ENCODE peak calls at places on chromosomes 1 and 21, in seven cellular contexts. One of them, this sample, is unnamed.

GRCh38 chr1:237042467-237042891 is 495 bp downstream of the RYR2 start:
- DNase-seq in SK-N-SH: peak; percentile 68
- DNase-seq in pancreas: peak; percentile 60
- DNase-seq in fibroblast of mammary gland: no peak
- DNase-seq in AG09319: no peak
- DNase-seq in NB4: no peak
- DNase-seq in endothelial cell: no peak
- DNase-seq in this sample: peak; percentile 57

GRCh38 chr1:234848972-234849641 is 239.1 kb upstream of the IRF2BP2 start:
- DNase-seq in SK-N-SH: no peak
- DNase-seq in pancreas: no peak
- DNase-seq in fibroblast of mammary gland: peak; percentile 74
- DNase-seq in AG09319: no peak
- DNase-seq in NB4: peak; percentile 89
- DNase-seq in endothelial cell: no peak
- DNase-seq in this sample: no peak

GRCh38 chr1:11651017-11651416 is 3.2 kb downstream of the FBXO2 start:
- DNase-seq in SK-N-SH: no peak
- DNase-seq in pancreas: no peak
- DNase-seq in fibroblast of mammary gland: no peak
- DNase-seq in AG09319: no peak
- DNase-seq in NB4: no peak
- DNase-seq in endothelial cell: no peak
- DNase-seq in this sample: no peak

GRCh38 chr1:198156111-198156744 is 570 bp upstream of the NEK7 start:
- DNase-seq in SK-N-SH: peak; percentile 60
- DNase-seq in pancreas: peak; percentile 61
- DNase-seq in fibroblast of mammary gland: peak; percentile 81
- DNase-seq in AG09319: no peak
- DNase-seq in NB4: peak; percentile 87
- DNase-seq in endothelial cell: peak; percentile 66
- DNase-seq in this sample: peak; percentile 71

GRCh38 chr1:157154940-157155514 is 16.8 kb upstream of the ETV3 start:
- DNase-seq in SK-N-SH: no peak
- DNase-seq in pancreas: no peak
- DNase-seq in fibroblast of mammary gland: peak; percentile 54
- DNase-seq in AG09319: no peak
- DNase-seq in NB4: peak; percentile 74
- DNase-seq in endothelial cell: peak; percentile 28
- DNase-seq in this sample: no peak

GRCh38 chr1:13916530-13916929 is 216.5 kb downstream of the PRDM2 start:
- DNase-seq in SK-N-SH: no peak
- DNase-seq in pancreas: no peak
- DNase-seq in fibroblast of mammary gland: no peak
- DNase-seq in AG09319: no peak
- DNase-seq in NB4: no peak
- DNase-seq in endothelial cell: no peak
- DNase-seq in this sample: no peak

GRCh38 chr1:41135196-41135947 is 106.7 kb downstream of the SCMH1 start:
- DNase-seq in SK-N-SH: no peak
- DNase-seq in pancreas: no peak
- DNase-seq in fibroblast of mammary gland: no peak
- DNase-seq in AG09319: no peak
- DNase-seq in NB4: no peak
- DNase-seq in endothelial cell: no peak
- DNase-seq in this sample: no peak

GRCh38 chr1:17696417-17697301 is 58.5 kb upstream of the ACTL8 start:
- DNase-seq in SK-N-SH: no peak
- DNase-seq in pancreas: no peak
- DNase-seq in fibroblast of mammary gland: peak; percentile 62
- DNase-seq in AG09319: peak; percentile 12
- DNase-seq in NB4: no peak
- DNase-seq in endothelial cell: peak; percentile 68
- DNase-seq in this sample: no peak

GRCh38 chr1:21607549-21608529 is 61.3 kb downstream of the RAP1GAP start:
- DNase-seq in SK-N-SH: peak; percentile 70
- DNase-seq in pancreas: peak; percentile 80
- DNase-seq in fibroblast of mammary gland: peak; percentile 78
- DNase-seq in AG09319: peak; percentile 44
- DNase-seq in NB4: peak; percentile 65
- DNase-seq in endothelial cell: peak; percentile 87
- DNase-seq in this sample: peak; percentile 90

GRCh38 chr1:10685851-10686403 is 110.5 kb downstream of the CASZ1 start:
- DNase-seq in SK-N-SH: no peak
- DNase-seq in pancreas: no peak
- DNase-seq in fibroblast of mammary gland: no peak
- DNase-seq in AG09319: no peak
- DNase-seq in NB4: no peak
- DNase-seq in endothelial cell: no peak
- DNase-seq in this sample: no peak

GRCh38 chr21:45467221-45467779 is 62.3 kb downstream of the COL18A1 start:
- DNase-seq in SK-N-SH: no peak
- DNase-seq in pancreas: peak; percentile 56
- DNase-seq in fibroblast of mammary gland: no peak
- DNase-seq in AG09319: no peak
- DNase-seq in NB4: no peak
- DNase-seq in endothelial cell: no peak
- DNase-seq in this sample: peak; percentile 15

DNA sequence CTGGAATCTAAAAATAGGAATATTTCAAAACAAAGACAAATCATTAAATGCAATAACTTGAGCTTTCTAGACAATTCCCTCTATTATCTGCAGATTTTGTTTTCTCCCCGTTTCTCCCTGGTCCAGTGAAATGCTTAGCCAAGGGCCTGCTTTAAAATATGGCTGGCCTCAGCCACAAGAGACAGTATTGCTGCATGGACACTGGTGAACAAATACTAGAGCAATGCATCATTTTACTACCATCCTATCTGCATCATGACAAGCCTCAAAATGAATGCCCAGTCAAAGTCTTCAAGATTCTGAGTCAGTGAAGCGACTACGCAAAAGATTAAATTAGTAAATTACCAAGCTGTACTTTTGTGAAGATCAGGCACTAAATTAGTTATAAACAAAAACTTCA is 80.5 kb downstream of the ENAH start:
- DNase-seq in SK-N-SH: no peak
- DNase-seq in pancreas: no peak
- DNase-seq in fibroblast of mammary gland: peak; percentile 66
- DNase-seq in AG09319: no peak
- DNase-seq in NB4: no peak
- DNase-seq in endothelial cell: no peak
- DNase-seq in this sample: no peak
- TF ChIP-seq CTCF in SK-N-SH: peak; percentile 55
- TF ChIP-seq CTCF in pancreas: no peak
- TF ChIP-seq CTCF in fibroblast of mammary gland: peak; percentile 34
- TF ChIP-seq CTCF in AG09319: peak; percentile 29
- TF ChIP-seq CTCF in NB4: no peak
- TF ChIP-seq CTCF in endothelial cell: no peak
- TF ChIP-seq CTCF in this sample: no peak

DNA sequence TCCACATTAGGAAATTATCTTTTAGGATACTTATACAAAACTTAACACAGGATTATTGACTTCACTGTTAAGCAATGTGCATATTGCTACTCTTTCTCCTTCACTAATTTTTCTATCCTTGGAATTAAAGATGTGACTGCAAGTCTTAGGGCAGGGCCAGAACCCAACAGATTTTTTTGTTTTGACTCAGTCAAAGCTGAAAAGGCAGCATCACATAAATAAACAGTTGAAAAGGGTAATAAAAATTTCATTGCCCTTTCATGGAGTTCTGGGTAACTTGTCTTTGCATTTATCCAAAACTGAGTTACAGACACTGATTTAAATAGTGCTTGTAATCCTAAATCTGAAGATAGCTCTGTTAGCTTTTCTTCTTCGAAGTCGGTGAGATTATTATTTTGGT is 1.9 kb upstream of the TMEM35B start:
- DNase-seq in SK-N-SH: no peak
- DNase-seq in pancreas: no peak
- DNase-seq in fibroblast of mammary gland: peak; percentile 18
- DNase-seq in AG09319: no peak
- DNase-seq in NB4: no peak
- DNase-seq in endothelial cell: no peak
- DNase-seq in this sample: no peak
- TF ChIP-seq CTCF in SK-N-SH: no peak
- TF ChIP-seq CTCF in pancreas: no peak
- TF ChIP-seq CTCF in fibroblast of mammary gland: no peak
- TF ChIP-seq CTCF in AG09319: no peak
- TF ChIP-seq CTCF in NB4: no peak
- TF ChIP-seq CTCF in endothelial cell: no peak
- TF ChIP-seq CTCF in this sample: no peak

GRCh38 chr1:102178483-102178882 is 181.8 kb upstream of the OLFM3 start:
- DNase-seq in SK-N-SH: no peak
- DNase-seq in pancreas: no peak
- DNase-seq in fibroblast of mammary gland: no peak
- DNase-seq in AG09319: no peak
- DNase-seq in NB4: no peak
- DNase-seq in endothelial cell: no peak
- DNase-seq in this sample: no peak

GRCh38 chr1:102172200-102172599 is 175.5 kb upstream of the OLFM3 start:
- DNase-seq in SK-N-SH: no peak
- DNase-seq in pancreas: no peak
- DNase-seq in fibroblast of mammary gland: no peak
- DNase-seq in AG09319: no peak
- DNase-seq in NB4: no peak
- DNase-seq in endothelial cell: no peak
- DNase-seq in this sample: no peak

DNA sequence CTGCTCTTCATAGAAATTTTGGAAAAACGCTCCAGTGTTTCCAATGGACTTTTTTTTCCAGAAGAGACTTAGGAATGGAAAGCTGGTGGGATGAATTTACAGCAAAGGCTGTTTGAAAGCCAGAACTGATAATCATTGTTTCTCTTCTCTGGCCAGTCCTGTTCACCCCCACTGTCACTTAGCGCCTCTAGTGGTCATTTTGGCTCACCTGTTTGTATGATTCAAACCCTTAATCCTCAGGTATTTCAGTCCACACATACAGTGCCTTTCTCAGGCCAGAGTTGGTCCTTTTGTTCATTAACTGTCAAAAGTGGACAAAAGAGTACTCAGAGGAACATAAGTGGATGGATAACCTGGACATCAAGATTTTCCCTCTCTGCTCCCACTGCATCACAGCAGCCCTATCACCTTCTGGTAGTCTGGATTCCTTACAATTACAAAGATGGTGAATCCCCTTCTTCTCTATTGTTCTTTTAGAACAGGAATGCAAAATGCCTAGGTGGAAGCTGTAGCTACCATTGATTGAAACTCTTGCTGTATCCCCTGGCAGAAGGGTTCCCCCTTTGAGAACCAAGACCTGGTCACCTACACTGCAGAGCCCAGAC is 177.6 kb upstream of the OLFM3 start:
- DNase-seq in SK-N-SH: no peak
- DNase-seq in pancreas: no peak
- DNase-seq in fibroblast of mammary gland: no peak
- DNase-seq in AG09319: no peak
- DNase-seq in NB4: peak; percentile 16
- DNase-seq in endothelial cell: peak; percentile 17
- DNase-seq in this sample: no peak
- TF ChIP-seq CTCF in SK-N-SH: peak; percentile 57
- TF ChIP-seq CTCF in pancreas: no peak
- TF ChIP-seq CTCF in fibroblast of mammary gland: no peak
- TF ChIP-seq CTCF in AG09319: no peak
- TF ChIP-seq CTCF in NB4: peak; percentile 67
- TF ChIP-seq CTCF in endothelial cell: peak; percentile 50
- TF ChIP-seq CTCF in this sample: peak; percentile 44

DNA sequence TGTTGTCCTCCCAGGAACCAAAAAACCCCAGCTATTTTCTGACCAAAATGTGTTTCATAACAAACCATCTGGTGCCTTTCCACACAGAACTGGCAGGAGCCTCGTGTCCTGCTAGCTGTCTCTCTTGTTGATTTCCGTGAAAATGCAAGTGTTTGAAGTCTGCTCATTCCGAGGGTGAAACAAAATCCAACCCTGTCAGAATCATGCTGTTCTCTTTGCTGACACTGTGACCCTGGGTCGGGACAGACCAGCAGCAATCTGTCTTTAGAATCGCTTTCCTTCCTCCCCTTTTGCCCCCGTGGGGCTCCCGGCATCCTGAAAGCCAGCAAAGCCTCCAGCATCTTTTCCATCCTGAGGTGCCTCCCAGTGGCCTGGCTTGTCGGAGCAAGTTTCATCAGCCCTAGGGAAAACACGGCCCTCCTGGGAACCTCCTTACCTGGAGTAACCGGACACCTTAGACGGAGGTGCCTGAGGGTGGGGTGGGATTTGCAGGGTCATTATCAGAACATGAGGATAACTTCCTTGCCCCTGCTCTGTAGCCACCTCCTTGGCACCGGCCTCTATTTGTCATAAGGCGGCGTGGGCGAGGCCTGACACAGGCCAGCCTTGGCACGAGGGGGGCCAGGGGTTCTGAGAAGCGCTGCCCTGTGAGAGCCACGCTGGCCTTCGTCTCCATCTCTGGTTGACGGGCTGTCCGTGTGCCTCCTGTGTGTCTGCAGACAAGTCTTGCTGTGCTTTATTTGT is 24.9 kb downstream of the LDLRAP1 start:
- DNase-seq in SK-N-SH: no peak
- DNase-seq in pancreas: no peak
- DNase-seq in fibroblast of mammary gland: peak; percentile 68
- DNase-seq in AG09319: no peak
- DNase-seq in NB4: no peak
- DNase-seq in endothelial cell: no peak
- DNase-seq in this sample: peak; percentile 41
- TF ChIP-seq CTCF in SK-N-SH: no peak
- TF ChIP-seq CTCF in pancreas: no peak
- TF ChIP-seq CTCF in fibroblast of mammary gland: no peak
- TF ChIP-seq CTCF in AG09319: no peak
- TF ChIP-seq CTCF in NB4: no peak
- TF ChIP-seq CTCF in endothelial cell: no peak
- TF ChIP-seq CTCF in this sample: no peak

This sample was measured in glutamatergic neuron.